ENCODE peak calls at places on chromosome 18, in nine cellular contexts. V is AML-193, S is EL, F is MM.1S, H is GM03348, N is progenitor cell of endocrine pancreas, X is ELR, P is GM04503, I is pancreas. C is an unnamed sample.
A peak's percentile ranks its signal among the peaks of the same experiment; 100 is the strongest.

GRCh38 chr18:48636436-48636835 is 97.6 kb downstream of the CTIF start:
- DNase-seq in V (no peak), S (no peak), F (no peak), H (no peak), N (no peak), X (no peak), P (no peak), I (no peak), C (no peak)

GRCh38 chr18:9323750-9324445 is 10.7 kb upstream of the TWSG1 start:
- DNase-seq in V (no peak), S (peak; percentile 6), F (no peak), H (no peak), N (no peak), X (peak; percentile 27), P (no peak), I (no peak), C (peak; percentile 44)

GRCh38 chr18:60277855-60278480 is 94.6 kb downstream of the MC4R start:
- DNase-seq in V (no peak), S (peak; percentile 47), F (no peak), H (no peak), N (no peak), X (peak; percentile 32), P (no peak), I (no peak), C (no peak)

GRCh38 chr18:45670281-45670962 is 53.6 kb upstream of the SLC14A1 start:
- DNase-seq in V (peak; percentile 92), S (peak; percentile 63), F (no peak), H (no peak), N (no peak), X (peak; percentile 45), P (peak; percentile 39), I (no peak), C (no peak)

GRCh38 chr18:44590976-44591375 is 89.7 kb upstream of the SETBP1 start:
- DNase-seq in V (no peak), S (no peak), F (no peak), H (no peak), N (no peak), X (no peak), P (no peak), I (no peak), C (no peak)

GRCh38 chr18:60322591-60322990 is 50.0 kb downstream of the MC4R start:
- DNase-seq in V (no peak), S (no peak), F (no peak), H (no peak), N (no peak), X (no peak), P (peak; percentile 58), I (no peak), C (no peak)

GRCh38 chr18:13530879-13531387 is 195.4 kb downstream of the FAM210A start:
- DNase-seq in V (peak; percentile 65), S (peak; percentile 30), F (peak; percentile 37), H (peak; percentile 88), N (no peak), X (peak; percentile 6), P (peak; percentile 8), I (no peak), C (peak; percentile 6)

GRCh38 chr18:30386624-30387023 is 655.9 kb downstream of the DSC3 start:
- DNase-seq in V (no peak), S (no peak), F (no peak), H (no peak), N (no peak), X (no peak), P (no peak), I (no peak), C (no peak)

GRCh38 chr18:10139783-10140410 is 226.1 kb downstream of the VAPA start:
- DNase-seq in V (no peak), S (peak; percentile 82), F (no peak), H (peak; percentile 81), N (no peak), X (peak; percentile 53), P (peak; percentile 57), I (no peak), C (peak; percentile 39)

GRCh38 chr18:39494211-39494896 is 1928.8 kb upstream of the CELF4 start:
- DNase-seq in V (no peak), S (no peak), F (no peak), H (no peak), N (no peak), X (no peak), P (no peak), I (no peak), C (no peak)

GRCh38 chr18:76405761-76406356 is 89.2 kb downstream of the ZNF516 start:
- DNase-seq in V (peak; percentile 29), S (peak; percentile 42), F (peak; percentile 43), H (peak; percentile 60), N (no peak), X (peak; percentile 58), P (no peak), I (no peak), C (no peak)

GRCh38 chr18:10482363-10482984 is 28.0 kb downstream of the APCDD1 start:
- DNase-seq in V (no peak), S (no peak), F (no peak), H (no peak), N (no peak), X (no peak), P (no peak), I (no peak), C (no peak)

GRCh38 chr18:14577971-14578370 is 34.6 kb upstream of the POTEC start:
- DNase-seq in V (no peak), S (no peak), F (no peak), H (no peak), N (no peak), X (no peak), P (no peak), I (no peak), C (no peak)

C was measured in BJ.